ENCODE peak calls at places on chromosomes 13 and 19, in four cellular contexts. One of them, this sample, is unnamed.
A peak's percentile ranks its signal among the peaks of the same experiment; 100 is the strongest.

GRCh38 chr19:49165111-49165750 is 7.6 kb downstream of the TRPM4 start:
- DNase-seq in right lobe of liver: no peak
- DNase-seq in B cell: no peak
- DNase-seq in breast epithelium: peak; percentile 66
- DNase-seq in this sample: no peak

GRCh38 chr19:16288544-16288943 is 36.1 kb upstream of the KLF2 start:
- DNase-seq in right lobe of liver: no peak
- DNase-seq in breast epithelium: no peak
- DNase-seq in B cell: no peak
- DNase-seq in this sample: no peak

GRCh38 chr19:51282335-51282734 is 29.1 kb upstream of the IGLON5 start:
- DNase-seq in breast epithelium: no peak
- DNase-seq in right lobe of liver: no peak
- DNase-seq in B cell: no peak
- DNase-seq in this sample: no peak

GRCh38 chr13:98233127-98233526 is 56.1 kb upstream of the RNF113B start:
- DNase-seq in B cell: no peak
- DNase-seq in right lobe of liver: no peak
- DNase-seq in breast epithelium: no peak
- DNase-seq in this sample: no peak

GRCh38 chr13:59665184-59665583 is 498.5 kb downstream of the DIAPH3 start:
- DNase-seq in right lobe of liver: no peak
- DNase-seq in breast epithelium: no peak
- DNase-seq in B cell: no peak
- DNase-seq in this sample: no peak

GRCh38 chr19:34313188-34313587 is 51.8 kb upstream of the GPI start:
- DNase-seq in B cell: no peak
- DNase-seq in right lobe of liver: no peak
- DNase-seq in breast epithelium: no peak
- DNase-seq in this sample: no peak

GRCh38 chr13:90613076-90613795 is 734.3 kb upstream of the MIR17HG start:
- DNase-seq in right lobe of liver: no peak
- DNase-seq in breast epithelium: no peak
- DNase-seq in B cell: no peak
- DNase-seq in this sample: no peak

GRCh38 chr19:3577741-3578344 is 5.1 kb downstream of the HMG20B start:
- DNase-seq in breast epithelium: no peak
- DNase-seq in B cell: peak; percentile 35
- DNase-seq in right lobe of liver: no peak
- DNase-seq in this sample: peak; percentile 14

GRCh38 chr19:19750842-19751790 is 18.2 kb upstream of the ZNF14 start:
- DNase-seq in right lobe of liver: no peak
- DNase-seq in B cell: no peak
- DNase-seq in breast epithelium: no peak
- DNase-seq in this sample: no peak

GRCh38 chr19:4374451-4375163 is 25.7 kb downstream of the SH3GL1 start:
- DNase-seq in right lobe of liver: peak; percentile 75
- DNase-seq in B cell: no peak
- DNase-seq in breast epithelium: no peak
- DNase-seq in this sample: no peak

GRCh38 chr13:32617112-32617511 is 30.9 kb downstream of the PDS5B start:
- DNase-seq in right lobe of liver: no peak
- DNase-seq in breast epithelium: no peak
- DNase-seq in B cell: no peak
- DNase-seq in this sample: no peak

GRCh38 chr13:69857188-69857821 is 250.3 kb upstream of the ATXN8OS start:
- DNase-seq in B cell: no peak
- DNase-seq in breast epithelium: no peak
- DNase-seq in right lobe of liver: no peak
- DNase-seq in this sample: peak; percentile 10

GRCh38 chr13:103931396-103931795 is 865.2 kb upstream of the SLC10A2 start:
- DNase-seq in right lobe of liver: no peak
- DNase-seq in breast epithelium: no peak
- DNase-seq in B cell: no peak
- DNase-seq in this sample: no peak

GRCh38 chr13:33697936-33698335 is 120.0 kb upstream of the RFC3 start:
- DNase-seq in B cell: no peak
- DNase-seq in right lobe of liver: no peak
- DNase-seq in breast epithelium: no peak
- DNase-seq in this sample: no peak

GRCh38 chr13:25375727-25376358 is 4.1 kb downstream of the ATP8A2 start:
- DNase-seq in B cell: peak; percentile 59
- DNase-seq in right lobe of liver: no peak
- DNase-seq in breast epithelium: no peak
- DNase-seq in this sample: peak; percentile 76

GRCh38 chr13:33678906-33679657 is 138.9 kb upstream of the RFC3 start:
- DNase-seq in breast epithelium: peak; percentile 66
- DNase-seq in B cell: peak; percentile 53
- DNase-seq in right lobe of liver: peak; percentile 90
- DNase-seq in this sample: peak; percentile 93

GRCh38 chr13:32720026-32720425 is 133.8 kb downstream of the PDS5B start:
- DNase-seq in right lobe of liver: no peak
- DNase-seq in breast epithelium: no peak
- DNase-seq in B cell: no peak
- DNase-seq in this sample: no peak

GRCh38 chr13:104832265-104832664 is 1703.2 kb downstream of the EFNB2 start:
- DNase-seq in right lobe of liver: no peak
- DNase-seq in B cell: no peak
- DNase-seq in breast epithelium: no peak
- DNase-seq in this sample: no peak

GRCh38 chr13:94548382-94549240 is 47.3 kb downstream of the TGDS start:
- DNase-seq in right lobe of liver: peak; percentile 69
- DNase-seq in breast epithelium: no peak
- DNase-seq in B cell: no peak
- DNase-seq in this sample: peak; percentile 27

GRCh38 chr19:28294395-28294794 is 918.6 kb downstream of the UQCRFS1 start:
- DNase-seq in B cell: no peak
- DNase-seq in right lobe of liver: no peak
- DNase-seq in breast epithelium: no peak
- DNase-seq in this sample: no peak

GRCh38 chr13:77898097-77898496 is 20.5 kb downstream of the EDNRB start:
- DNase-seq in breast epithelium: no peak
- DNase-seq in right lobe of liver: no peak
- DNase-seq in B cell: no peak
- DNase-seq in this sample: peak; percentile 19

GRCh38 chr13:98310485-98311199 is 133.6 kb upstream of the RNF113B start:
- DNase-seq in right lobe of liver: no peak
- DNase-seq in breast epithelium: no peak
- DNase-seq in B cell: no peak
- DNase-seq in this sample: no peak

GRCh38 chr13:30835442-30835841 is 70.6 kb upstream of the MEDAG start:
- DNase-seq in breast epithelium: no peak
- DNase-seq in B cell: no peak
- DNase-seq in right lobe of liver: no peak
- DNase-seq in this sample: no peak

GRCh38 chr13:26985285-26985878 is 186.2 kb downstream of the USP12 start:
- DNase-seq in breast epithelium: peak; percentile 60
- DNase-seq in right lobe of liver: no peak
- DNase-seq in B cell: peak; percentile 70
- DNase-seq in this sample: peak; percentile 70

GRCh38 chr13:48000559-48001126 is 430 bp downstream of the SUCLA2 start:
- DNase-seq in breast epithelium: peak; percentile 52
- DNase-seq in B cell: peak; percentile 55
- DNase-seq in right lobe of liver: no peak
- DNase-seq in this sample: no peak

GRCh38 chr13:48004201-48004600 is 3.1 kb upstream of the SUCLA2 start:
- DNase-seq in breast epithelium: no peak
- DNase-seq in B cell: no peak
- DNase-seq in right lobe of liver: no peak
- DNase-seq in this sample: no peak

GRCh38 chr13:47999973-48000372 is 1.1 kb downstream of the SUCLA2 start:
- DNase-seq in breast epithelium: no peak
- DNase-seq in right lobe of liver: no peak
- DNase-seq in B cell: no peak
- DNase-seq in this sample: no peak

GRCh38 chr13:47997384-47997783 is 3.7 kb downstream of the SUCLA2 start:
- DNase-seq in breast epithelium: no peak
- DNase-seq in right lobe of liver: no peak
- DNase-seq in B cell: no peak
- DNase-seq in this sample: no peak

DNA sequence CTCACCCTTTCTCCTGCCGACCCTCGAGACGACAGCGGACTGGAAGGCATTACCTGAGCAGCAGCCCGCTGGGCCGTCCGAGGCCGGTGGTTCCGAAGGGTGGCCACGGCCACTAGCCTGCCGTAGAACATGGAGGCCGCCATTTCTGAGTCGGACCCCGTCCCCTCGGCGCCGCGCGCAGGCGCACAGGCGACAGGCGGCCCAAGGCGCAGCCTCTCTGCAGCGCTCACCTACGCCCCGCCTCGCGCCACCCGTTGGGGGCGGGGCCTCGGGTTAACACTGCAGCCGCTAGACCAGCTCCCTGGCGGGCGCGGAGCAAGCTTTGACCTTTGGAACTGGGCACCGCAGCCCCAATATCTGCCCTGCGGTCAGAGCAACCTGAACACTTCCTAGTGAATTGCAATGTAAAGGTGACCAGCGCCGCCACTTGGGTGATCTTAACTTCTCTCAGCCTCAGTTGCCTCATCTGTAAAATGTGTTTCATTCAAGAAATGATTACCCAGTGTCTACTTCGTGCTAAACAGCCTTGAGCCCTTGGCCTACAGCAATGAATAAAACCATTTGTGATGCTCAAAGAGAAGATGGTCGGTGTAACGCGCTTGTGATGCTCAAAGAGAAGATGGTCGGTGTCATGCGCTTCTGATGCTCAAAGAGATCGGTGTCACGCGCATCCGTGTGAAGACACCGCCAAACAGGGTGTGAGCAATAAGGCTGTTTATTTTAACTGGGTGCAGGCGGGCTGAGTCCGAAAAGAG is at the start of gene SUCLA2:
- DNase-seq in breast epithelium: peak; percentile 80
- DNase-seq in B cell: peak; percentile 97
- DNase-seq in right lobe of liver: peak; percentile 94
- DNase-seq in this sample: peak; percentile 96
- TF ChIP-seq CTCF in breast epithelium: no peak
- TF ChIP-seq CTCF in B cell: no peak
- TF ChIP-seq CTCF in right lobe of liver: peak; percentile 29
- TF ChIP-seq CTCF in this sample: no peak

DNA sequence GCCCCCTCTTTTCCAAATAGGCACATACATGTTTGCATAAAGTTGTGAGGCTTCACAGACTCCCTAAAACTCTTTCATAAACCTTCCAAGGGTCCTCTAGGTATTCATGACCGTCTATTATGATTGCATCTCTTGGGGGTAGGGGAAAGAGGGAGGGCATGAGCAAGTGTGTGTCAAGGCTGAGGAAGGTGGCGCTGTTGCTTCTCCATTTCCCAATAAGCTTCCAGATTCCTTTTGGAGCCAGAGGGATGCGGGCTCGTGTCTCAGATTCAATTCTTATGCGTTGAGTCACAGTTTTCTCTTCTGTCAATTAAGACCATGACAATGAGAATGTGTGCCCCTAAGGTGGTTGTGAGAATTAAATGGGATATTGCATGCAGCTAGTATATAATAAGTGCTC is 51.0 kb upstream of the CYP2A7 start:
- DNase-seq in right lobe of liver: no peak
- DNase-seq in B cell: no peak
- DNase-seq in breast epithelium: no peak
- DNase-seq in this sample: no peak
- TF ChIP-seq CTCF in right lobe of liver: no peak
- TF ChIP-seq CTCF in B cell: no peak
- TF ChIP-seq CTCF in breast epithelium: no peak
- TF ChIP-seq CTCF in this sample: no peak

DNA sequence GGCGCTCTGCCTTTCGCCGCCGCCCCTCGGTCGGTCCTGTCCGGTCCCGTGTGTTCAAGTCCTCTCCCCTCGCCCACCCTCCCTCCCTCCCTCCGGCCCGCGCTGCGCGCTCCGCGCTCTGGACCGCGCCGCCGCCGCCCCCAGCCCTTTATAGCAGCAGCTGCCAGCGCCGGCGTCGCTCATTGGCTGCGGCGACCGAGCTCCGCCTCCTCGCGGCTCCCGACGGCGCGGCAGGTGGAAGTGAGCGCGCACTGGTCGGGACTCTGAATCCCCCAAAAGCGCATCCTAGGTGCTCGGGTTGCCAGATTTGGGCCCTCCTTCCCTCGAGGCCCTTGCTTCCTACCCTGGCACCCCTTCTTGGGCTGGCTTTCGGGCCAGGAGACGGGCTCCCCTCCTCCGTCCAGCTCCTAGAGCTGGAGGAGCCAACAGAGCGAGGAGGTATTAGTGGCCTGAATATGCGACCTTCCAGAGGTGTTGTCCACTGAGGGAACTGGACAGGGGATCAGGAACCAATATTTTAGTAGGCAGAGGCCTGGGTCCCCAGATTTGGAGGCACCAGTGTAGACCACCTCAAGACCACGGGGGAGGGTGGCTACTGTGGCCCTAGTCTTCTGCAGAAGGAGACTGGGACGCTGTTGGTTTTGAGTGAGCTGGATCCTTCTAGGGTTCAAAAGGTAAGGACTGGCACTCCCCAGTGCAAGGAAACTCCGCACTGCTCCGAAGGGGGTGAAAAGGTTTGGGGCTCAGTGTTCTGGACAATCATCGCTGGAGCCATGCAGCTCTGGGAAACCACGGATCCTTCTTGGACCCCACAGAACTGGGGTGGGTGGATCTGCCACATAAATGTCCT is at the start of gene ELAVL3:
- DNase-seq in right lobe of liver: no peak
- DNase-seq in B cell: no peak
- DNase-seq in breast epithelium: no peak
- DNase-seq in this sample: peak; percentile 53
- TF ChIP-seq CTCF in right lobe of liver: no peak
- TF ChIP-seq CTCF in B cell: no peak
- TF ChIP-seq CTCF in breast epithelium: no peak
- TF ChIP-seq CTCF in this sample: no peak

GRCh38 chr19:8071912-8072311 is 19.4 kb downstream of the CCL25 start:
- DNase-seq in right lobe of liver: no peak
- DNase-seq in breast epithelium: no peak
- DNase-seq in B cell: no peak
- DNase-seq in this sample: no peak
- TF ChIP-seq CTCF in right lobe of liver: no peak
- TF ChIP-seq CTCF in breast epithelium: no peak
- TF ChIP-seq CTCF in B cell: no peak
- TF ChIP-seq CTCF in this sample: no peak

GRCh38 chr19:588093-588742 is 1.5 kb upstream of the HCN2 start:
- DNase-seq in breast epithelium: peak; percentile 84
- DNase-seq in right lobe of liver: peak; percentile 68
- DNase-seq in B cell: peak; percentile 68
- DNase-seq in this sample: peak; percentile 78
- TF ChIP-seq CTCF in breast epithelium: no peak
- TF ChIP-seq CTCF in right lobe of liver: peak; percentile 38
- TF ChIP-seq CTCF in B cell: peak; percentile 51
- TF ChIP-seq CTCF in this sample: peak; percentile 17